ENCODE peak calls at places on chromosomes 12 and 14, in four cellular contexts. L is HepG2, A is HEK293T, Z is GM12878. W is an unnamed sample.

GRCh38 chr12:128163096-128163495 is 103.9 kb upstream of the TMEM132C start:
- DNase-seq in L (no peak), A (no peak), Z (no peak), W (no peak)

GRCh38 chr12:18382486-18382885 is 121.2 kb downstream of the PIK3C2G start:
- DNase-seq in L (no peak), A (no peak), Z (no peak), W (no peak)

GRCh38 chr14:99517046-99517642 is 35.9 kb downstream of the CCNK start:
- DNase-seq in L (no peak), A (no peak), Z (no peak), W (no peak)

GRCh38 chr14:103803661-103804060 is 43.7 kb downstream of the PPP1R13B start:
- DNase-seq in L (no peak), A (no peak), Z (no peak), W (no peak)

GRCh38 chr12:122099856-122100255 is 21.3 kb downstream of the MLXIP start:
- DNase-seq in L (no peak), A (no peak), Z (no peak), W (no peak)

GRCh38 chr12:85441740-85442139 is 161.7 kb downstream of the ALX1 start:
- DNase-seq in L (peak), A (no peak), Z (no peak), W (no peak)

GRCh38 chr14:100605706-100606686 is 18.8 kb upstream of the BEGAIN start:
- DNase-seq in L (no peak), A (no peak), Z (no peak), W (peak)

GRCh38 chr14:101120636-101121398 is 217.3 kb upstream of the RTL1 start:
- DNase-seq in L (no peak), A (no peak), Z (no peak), W (no peak)

GRCh38 chr12:49750027-49750977 is 8.9 kb downstream of the TMBIM6 start:
- DNase-seq in L (peak), A (no peak), Z (peak), W (no peak)

GRCh38 chr12:103965590-103966407 is at the start of gene TDG:
- DNase-seq in L (peak), A (peak), Z (peak), W (peak)

GRCh38 chr14:105020815-105021655 is at the start of gene CDCA4:
- DNase-seq in L (peak), A (peak), Z (peak), W (peak)

GRCh38 chr12:89892426-89892825 is 183.8 kb upstream of the ATP2B1 start:
- DNase-seq in L (no peak), A (no peak), Z (no peak), W (no peak)

GRCh38 chr12:127494961-127495915 is 771.7 kb upstream of the TMEM132C start:
- DNase-seq in L (no peak), A (no peak), Z (no peak), W (no peak)

DNA sequence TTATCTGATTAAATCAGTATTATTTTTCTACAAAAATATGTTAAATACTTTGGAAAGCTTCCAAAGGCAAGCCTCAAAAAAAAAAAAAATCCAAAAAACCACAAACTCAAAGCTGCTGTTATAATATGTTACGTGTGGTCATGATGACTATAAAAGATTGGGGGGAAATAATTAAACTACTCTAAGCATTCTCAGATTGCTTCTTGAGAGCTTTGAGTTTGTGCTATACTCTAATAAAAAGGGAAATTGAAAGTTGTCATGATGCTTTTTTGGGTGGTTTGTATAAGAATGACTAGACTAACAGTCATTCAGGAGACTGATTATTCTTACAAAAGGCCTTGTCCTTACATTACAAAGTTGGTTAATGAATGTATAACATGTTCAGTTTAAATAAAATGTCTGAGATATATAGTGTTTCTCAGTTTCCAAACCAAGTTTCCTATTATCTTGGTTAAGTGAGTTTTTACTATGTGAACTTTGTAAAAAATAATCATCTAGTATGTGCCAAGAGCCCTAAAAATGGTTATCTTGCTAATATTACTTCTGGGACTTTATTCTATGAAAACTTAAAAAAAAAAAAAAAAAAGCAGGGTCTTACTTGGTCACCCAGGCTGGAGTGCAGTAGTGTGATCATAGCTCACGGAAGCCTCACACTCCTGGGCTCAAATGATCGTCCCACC is 459.8 kb upstream of the RGS6 start:
- DNase-seq in L (no peak), A (no peak), Z (no peak), W (no peak)
- TF ChIP-seq FOXK2 in L (no peak), A (no peak), Z (no peak), W (no peak)

GRCh38 chr14:95314609-95315008 is 5.1 kb downstream of the CLMN start:
- DNase-seq in L (no peak), A (no peak), Z (peak), W (no peak)
- TF ChIP-seq FOXK2 in L (no peak), A (no peak), Z (no peak), W (no peak)

GRCh38 chr12:6041891-6042290 is 82.6 kb downstream of the VWF start:
- DNase-seq in L (no peak), A (no peak), Z (no peak), W (no peak)
- TF ChIP-seq FOXK2 in L (no peak), A (no peak), Z (no peak), W (no peak)

GRCh38 chr14:38143170-38143569 is 64.5 kb upstream of the SSTR1 start:
- DNase-seq in L (no peak), A (no peak), Z (no peak), W (no peak)
- TF ChIP-seq FOXK2 in L (no peak), A (no peak), Z (no peak), W (no peak)

GRCh38 chr14:87055007-87055406 is 938.0 kb downstream of the GALC start:
- DNase-seq in L (no peak), A (no peak), Z (no peak), W (no peak)

GRCh38 chr14:87045956-87046355 is 947.0 kb downstream of the GALC start:
- DNase-seq in L (no peak), A (no peak), Z (no peak), W (no peak)

GRCh38 chr14:87046960-87047359 is 946.0 kb downstream of the GALC start:
- DNase-seq in L (no peak), A (no peak), Z (no peak), W (no peak)

GRCh38 chr14:87052646-87053225 is 940.2 kb downstream of the GALC start:
- DNase-seq in L (no peak), A (no peak), Z (no peak), W (no peak)

DNA sequence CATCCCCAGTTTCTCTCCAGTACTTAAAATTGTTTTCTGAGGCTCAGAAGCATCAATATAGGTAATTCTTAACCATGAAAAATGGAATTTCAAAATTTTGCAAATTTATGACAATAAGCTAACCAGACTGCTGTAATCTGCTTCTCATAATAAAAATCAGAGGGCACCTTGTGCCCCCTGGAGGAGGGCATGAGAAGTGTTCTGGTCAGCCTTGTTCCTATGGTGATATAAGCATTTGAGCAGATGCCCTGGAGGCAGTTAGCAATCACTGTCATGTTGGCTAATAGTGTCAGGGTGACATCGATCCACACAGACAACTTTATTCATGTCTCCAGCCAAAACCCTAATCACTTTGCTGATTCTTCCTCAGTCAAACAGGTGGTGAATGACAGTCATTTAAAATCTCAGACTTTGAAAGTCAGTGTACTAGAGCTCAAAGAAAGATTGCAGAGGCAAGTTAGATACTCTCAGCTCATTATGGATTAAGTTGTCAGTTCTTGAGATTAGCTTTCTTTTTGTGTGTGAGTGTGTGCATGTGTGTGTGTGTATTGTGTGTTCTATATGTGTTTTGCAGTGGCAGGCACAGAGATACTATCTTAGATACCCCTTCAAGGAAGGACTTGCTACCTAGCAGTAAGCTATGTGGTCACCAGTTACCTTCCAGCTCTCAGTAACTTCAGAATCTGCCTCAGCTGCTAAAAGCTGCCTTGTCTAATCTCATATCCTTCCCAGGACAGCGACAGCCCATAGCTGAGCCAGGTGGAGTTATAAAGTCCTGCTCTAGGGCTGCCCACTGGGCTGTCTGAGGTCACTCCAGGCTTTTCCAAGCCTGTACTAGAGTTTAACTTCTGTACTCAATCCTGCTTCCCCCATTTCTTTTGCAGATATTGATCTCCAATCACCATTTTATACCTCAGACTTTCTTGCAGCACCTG is 942.8 kb downstream of the GALC start:
- DNase-seq in L (peak), A (peak), Z (no peak), W (no peak)
- TF ChIP-seq FOXK2 in L (no peak), A (no peak), Z (no peak), W (no peak)

DNA sequence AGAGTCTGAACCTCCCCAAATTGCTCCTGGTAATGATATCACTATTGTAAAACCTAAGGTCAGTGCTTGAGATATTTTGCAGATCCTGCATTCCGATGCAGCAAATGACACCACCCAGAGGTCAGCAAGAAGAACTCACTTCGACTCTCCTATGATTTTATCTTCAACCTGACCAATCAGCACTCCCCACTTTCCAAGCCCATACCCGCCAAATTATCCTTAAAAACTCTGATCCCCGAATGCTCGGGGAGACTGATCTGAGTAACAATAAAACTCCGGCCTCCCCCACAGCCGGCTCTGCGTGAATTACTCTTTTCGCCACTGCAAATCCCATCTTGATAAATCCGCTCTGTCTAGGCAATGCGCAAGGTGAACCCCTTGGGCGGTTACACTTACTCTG is 1.2 kb downstream of the NPC2 start:
- DNase-seq in L (peak), A (no peak), Z (no peak), W (peak)
- TF ChIP-seq FOXK2 in L (no peak), A (no peak), Z (no peak), W (no peak)

DNA sequence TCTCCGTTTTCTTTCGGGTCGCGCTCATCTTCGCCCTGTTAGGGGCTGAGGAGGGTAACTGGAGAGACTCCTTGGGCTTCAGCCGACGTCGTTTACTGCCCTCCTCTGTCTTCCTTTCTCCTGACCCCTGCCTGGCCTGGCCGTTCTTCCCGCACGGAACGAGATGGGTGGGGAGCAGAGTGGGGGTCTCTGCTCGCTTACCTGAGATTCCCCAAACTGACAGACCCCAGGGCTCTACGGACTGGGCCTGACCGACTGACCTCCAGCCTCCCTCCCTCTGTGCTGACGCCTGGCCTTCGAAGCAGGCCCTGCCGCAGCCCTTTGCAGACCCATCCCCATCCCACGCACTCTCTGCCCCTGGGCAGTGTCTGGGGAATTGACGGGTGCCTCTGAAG is 439 bp downstream of the GOLGA5 start:
- DNase-seq in L (no peak), A (peak), Z (no peak), W (peak)
- TF ChIP-seq FOXK2 in L (no peak), A (no peak), Z (no peak), W (no peak)

DNA sequence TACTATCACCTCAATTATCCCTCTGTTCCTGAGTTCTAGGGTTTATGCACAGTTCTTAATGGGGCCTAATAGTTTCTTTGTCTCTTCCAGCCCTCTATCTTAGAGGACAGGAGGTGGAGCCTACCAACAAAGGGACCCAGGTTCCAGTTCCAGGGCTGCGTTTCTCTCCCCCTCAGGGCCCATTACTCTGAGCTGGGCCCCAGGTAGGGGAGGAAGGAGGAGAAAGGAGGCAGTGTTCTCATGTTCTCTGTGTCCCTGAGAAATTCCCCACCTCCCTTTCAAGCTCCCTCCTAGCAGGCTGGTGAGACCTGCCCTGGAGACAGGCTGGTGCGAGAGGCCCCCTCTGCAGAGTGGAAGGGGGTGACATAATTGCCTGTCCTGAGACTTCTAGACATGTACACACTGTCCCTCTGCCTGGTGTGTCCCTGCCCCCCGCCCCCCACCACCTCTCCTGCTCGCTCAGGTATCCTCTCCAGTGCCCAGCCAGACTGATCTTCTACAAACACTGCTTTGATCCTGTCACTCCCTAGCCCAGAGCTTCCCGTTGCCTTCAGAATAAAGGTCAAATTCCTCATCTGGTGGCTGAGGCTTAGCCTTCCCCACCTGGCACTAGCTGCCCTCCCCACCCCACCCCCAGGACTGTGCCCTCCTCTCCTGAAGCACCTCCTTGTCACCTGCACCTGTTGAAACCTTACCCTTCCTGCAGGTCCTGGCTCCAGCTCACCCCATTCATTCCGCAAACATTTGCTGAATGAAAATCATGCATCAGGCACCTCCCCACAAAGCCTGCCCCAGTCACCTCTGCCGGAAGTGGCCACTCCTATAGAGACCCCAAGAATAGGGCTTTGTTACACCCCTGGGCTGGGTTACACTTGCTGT is 21.1 kb upstream of the KRT8 start:
- DNase-seq in L (peak), A (no peak), Z (no peak), W (no peak)
- TF ChIP-seq FOXK2 in L (no peak), A (no peak), Z (no peak), W (no peak)

DNA sequence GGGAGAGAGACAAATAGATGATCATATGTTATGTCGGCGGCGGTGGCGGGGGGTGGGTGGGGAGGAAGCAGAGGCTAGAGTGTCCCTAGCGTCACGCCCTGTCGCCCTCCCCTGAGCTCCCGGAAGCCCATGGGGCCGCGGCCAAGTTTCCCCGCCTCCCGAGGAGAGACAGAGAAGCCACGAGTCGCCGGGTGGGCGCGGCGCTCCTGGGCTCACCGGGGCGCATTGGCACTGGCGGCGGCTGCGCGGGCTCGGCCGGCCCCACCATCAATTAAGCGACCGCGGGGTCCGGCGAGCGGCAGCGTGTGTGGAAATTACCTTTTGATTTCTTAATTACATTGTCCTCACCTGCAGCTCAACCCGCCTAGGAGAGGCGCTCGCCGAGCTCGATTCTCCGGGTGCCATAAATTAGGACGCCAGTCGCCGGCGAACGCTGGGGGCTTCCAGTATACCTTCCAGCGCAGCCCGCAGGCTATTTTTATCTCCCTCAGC is 119.9 kb upstream of the LHX5 start:
- DNase-seq in L (no peak), A (peak), Z (no peak), W (peak)
- TF ChIP-seq FOXK2 in L (no peak), A (no peak), Z (no peak), W (no peak)

DNA sequence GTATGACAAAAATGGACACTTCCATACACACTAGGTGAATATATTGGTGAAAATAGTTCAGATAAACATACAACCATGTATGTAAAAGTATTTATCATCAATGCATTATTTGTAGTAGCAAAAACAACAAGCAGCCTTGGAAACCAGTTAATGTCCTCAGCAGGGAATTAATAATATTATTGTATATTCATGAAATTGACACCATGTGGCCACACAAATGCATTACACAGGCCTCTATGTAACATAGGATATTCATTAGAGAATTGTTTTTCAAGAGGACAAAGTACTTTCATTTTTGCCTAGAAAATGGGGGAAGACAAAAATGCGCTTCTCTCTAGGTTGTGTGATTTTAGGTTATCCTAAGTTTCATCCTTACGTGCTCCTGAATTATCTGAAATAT is 24.3 kb downstream of the SPRING1 start:
- DNase-seq in L (no peak), A (no peak), Z (no peak), W (no peak)
- TF ChIP-seq FOXK2 in L (no peak), A (no peak), Z (no peak), W (no peak)